ENCODE peak calls at places on chromosome 10, in four cellular contexts. One of them, this sample, is unnamed.

GRCh38 chr10:102868976-102869289 is 337 bp upstream of the AS3MT start:
- ATAC-seq in GM12878: no peak
- ATAC-seq in A549: peak; percentile 7
- ATAC-seq in HepG2: peak; percentile 6
- ATAC-seq in this sample: no peak

GRCh38 chr10:89115876-89116627 is 91.1 kb downstream of the CH25H start:
- ATAC-seq in A549: peak; percentile 43
- ATAC-seq in GM12878: no peak
- ATAC-seq in HepG2: no peak
- ATAC-seq in this sample: peak; percentile 34

GRCh38 chr10:79239275-79239779 is 107.9 kb upstream of the PPIF start:
- ATAC-seq in GM12878: no peak
- ATAC-seq in A549: peak; percentile 22
- ATAC-seq in HepG2: no peak
- ATAC-seq in this sample: peak; percentile 13

GRCh38 chr10:110967009-110967630 is 47.7 kb downstream of the SHOC2 start:
- ATAC-seq in HepG2: no peak
- ATAC-seq in A549: no peak
- ATAC-seq in GM12878: peak; percentile 75
- ATAC-seq in this sample: no peak

GRCh38 chr10:59181668-59182067 is 5.2 kb downstream of the PHYHIPL start:
- ATAC-seq in GM12878: peak; percentile 90
- ATAC-seq in A549: peak; percentile 94
- ATAC-seq in HepG2: peak; percentile 64
- ATAC-seq in this sample: no peak

GRCh38 chr10:59873924-59874323 is 32.4 kb downstream of the CCDC6 start:
- ATAC-seq in GM12878: peak; percentile 82
- ATAC-seq in HepG2: no peak
- ATAC-seq in A549: no peak
- ATAC-seq in this sample: no peak

GRCh38 chr10:129958686-129959543 is 5.2 kb downstream of the EBF3 start:
- ATAC-seq in A549: no peak
- ATAC-seq in HepG2: no peak
- ATAC-seq in GM12878: no peak
- ATAC-seq in this sample: no peak

GRCh38 chr10:3424102-3424803 is 251.7 kb upstream of the PITRM1 start:
- ATAC-seq in A549: no peak
- ATAC-seq in HepG2: no peak
- ATAC-seq in GM12878: no peak
- ATAC-seq in this sample: peak; percentile 51

GRCh38 chr10:5461914-5462840 is 37.2 kb downstream of the CALML5 start:
- ATAC-seq in GM12878: no peak
- ATAC-seq in A549: no peak
- ATAC-seq in HepG2: no peak
- ATAC-seq in this sample: no peak

GRCh38 chr10:35307297-35307696 is 29.0 kb upstream of the CCNY start:
- ATAC-seq in A549: no peak
- ATAC-seq in HepG2: no peak
- ATAC-seq in GM12878: no peak
- ATAC-seq in this sample: no peak

GRCh38 chr10:6713716-6714115 is 133.6 kb upstream of the PRKCQ start:
- ATAC-seq in GM12878: no peak
- ATAC-seq in A549: no peak
- ATAC-seq in HepG2: no peak
- ATAC-seq in this sample: no peak

GRCh38 chr10:78979938-78980337 is 88.8 kb upstream of the ZMIZ1 start:
- ATAC-seq in A549: no peak
- ATAC-seq in HepG2: no peak
- ATAC-seq in GM12878: no peak
- ATAC-seq in this sample: no peak

GRCh38 chr10:43892062-43892765 is 243.5 kb upstream of the ZNF32 start:
- ATAC-seq in GM12878: no peak
- ATAC-seq in HepG2: no peak
- ATAC-seq in A549: no peak
- ATAC-seq in this sample: no peak

GRCh38 chr10:71646592-71647292 is 72.8 kb downstream of the C10orf105 start:
- ATAC-seq in A549: no peak
- ATAC-seq in HepG2: no peak
- ATAC-seq in GM12878: no peak
- ATAC-seq in this sample: no peak

GRCh38 chr10:113227045-113227444 is 277.0 kb downstream of the TCF7L2 start:
- ATAC-seq in GM12878: no peak
- ATAC-seq in HepG2: no peak
- ATAC-seq in A549: no peak
- ATAC-seq in this sample: no peak

GRCh38 chr10:1036341-1036791 is 10.7 kb upstream of the IDI2 start:
- ATAC-seq in A549: peak; percentile 59
- ATAC-seq in HepG2: peak; percentile 55
- ATAC-seq in GM12878: peak; percentile 80
- ATAC-seq in this sample: no peak

GRCh38 chr10:82477776-82478175 is 602.8 kb downstream of the NRG3 start:
- ATAC-seq in A549: no peak
- ATAC-seq in HepG2: no peak
- ATAC-seq in GM12878: no peak
- ATAC-seq in this sample: no peak

GRCh38 chr10:33653584-33654367 is 319.3 kb upstream of the NRP1 start:
- ATAC-seq in A549: no peak
- ATAC-seq in HepG2: no peak
- ATAC-seq in GM12878: no peak
- ATAC-seq in this sample: no peak

GRCh38 chr10:25061711-25062455 is 45.5 kb downstream of the THNSL1 start:
- ATAC-seq in GM12878: no peak
- ATAC-seq in HepG2: no peak
- ATAC-seq in A549: peak; percentile 28
- ATAC-seq in this sample: no peak

GRCh38 chr10:114635101-114635500 is 23.0 kb downstream of the ABLIM1 start:
- ATAC-seq in GM12878: no peak
- ATAC-seq in HepG2: no peak
- ATAC-seq in A549: no peak
- ATAC-seq in this sample: no peak

GRCh38 chr10:4075443-4075842 is 290.4 kb upstream of the KLF6 start:
- ATAC-seq in A549: no peak
- ATAC-seq in GM12878: no peak
- ATAC-seq in HepG2: no peak
- ATAC-seq in this sample: no peak

DNA sequence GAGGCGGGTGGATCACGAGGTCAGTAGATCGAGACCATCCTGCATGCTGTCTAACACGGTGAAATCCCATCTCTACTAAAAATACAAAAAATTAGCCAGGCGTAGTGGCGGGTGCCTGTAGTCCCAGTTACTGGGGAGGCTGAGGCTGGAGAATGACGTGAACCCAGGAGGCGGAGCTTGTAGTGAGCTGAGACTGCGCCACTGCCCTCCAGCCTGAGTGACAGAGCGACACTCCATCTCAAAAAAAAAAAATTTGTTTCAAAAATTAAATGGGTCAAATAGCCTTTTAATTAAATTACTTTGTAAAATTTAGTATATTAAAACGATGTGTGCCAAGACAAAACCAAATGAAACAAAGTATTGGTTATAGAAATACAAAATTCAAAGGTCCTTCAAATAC is 6.8 kb upstream of the MRC1 start:
- ATAC-seq in GM12878: no peak
- ATAC-seq in A549: no peak
- ATAC-seq in HepG2: no peak
- ATAC-seq in this sample: no peak
- TF ChIP-seq CTCF in GM12878: no peak
- TF ChIP-seq CTCF in A549: no peak
- TF ChIP-seq CTCF in HepG2: no peak
- TF ChIP-seq CTCF in this sample: no peak

DNA sequence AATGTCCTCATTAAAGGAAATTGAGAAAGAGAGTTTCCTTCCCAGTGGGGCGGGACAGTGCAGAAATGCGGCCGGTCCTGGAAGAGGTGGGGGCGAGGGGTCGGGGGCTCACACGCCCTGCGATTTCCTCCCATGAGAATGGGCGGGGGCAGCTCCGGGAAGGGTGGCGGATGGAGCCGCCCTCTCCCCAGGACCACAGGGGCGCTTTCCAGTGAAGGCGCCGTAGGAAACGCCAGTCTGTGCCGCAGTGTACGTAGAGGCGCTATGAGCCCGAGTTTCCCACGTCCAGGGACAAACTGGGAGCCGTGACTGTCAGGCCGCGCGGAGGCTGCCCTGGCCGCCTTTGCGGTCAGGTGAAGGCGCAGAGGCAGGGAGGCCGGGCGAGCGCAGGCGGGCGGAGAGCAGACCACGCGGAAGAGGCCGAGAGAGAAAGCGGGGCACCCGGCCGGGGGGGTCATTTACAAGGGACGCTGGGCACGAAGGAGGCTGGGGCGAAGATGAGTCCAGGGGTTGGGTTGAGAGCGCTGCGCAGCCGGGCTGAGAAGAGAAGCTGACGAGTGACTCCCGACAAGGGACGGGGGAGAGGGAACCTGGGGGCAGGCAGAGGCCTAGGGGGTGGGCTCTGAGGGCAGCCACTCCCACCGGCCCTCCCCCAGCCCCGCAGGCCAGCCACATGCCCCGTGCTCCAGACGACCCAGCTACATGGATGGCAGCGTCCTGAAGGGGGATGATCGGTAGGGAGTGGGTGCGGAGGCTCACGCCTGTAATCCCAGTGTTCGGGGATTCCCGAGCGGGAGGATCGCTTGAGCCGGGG is 45.0 kb downstream of the ALOX5 start:
- ATAC-seq in HepG2: peak; percentile 89
- ATAC-seq in GM12878: peak; percentile 89
- ATAC-seq in A549: peak; percentile 77
- ATAC-seq in this sample: peak; percentile 75
- TF ChIP-seq EP300 in HepG2: no peak
- TF ChIP-seq EP300 in GM12878: no peak
- TF ChIP-seq EP300 in A549: no peak
- TF ChIP-seq EP300 in this sample: no peak

DNA sequence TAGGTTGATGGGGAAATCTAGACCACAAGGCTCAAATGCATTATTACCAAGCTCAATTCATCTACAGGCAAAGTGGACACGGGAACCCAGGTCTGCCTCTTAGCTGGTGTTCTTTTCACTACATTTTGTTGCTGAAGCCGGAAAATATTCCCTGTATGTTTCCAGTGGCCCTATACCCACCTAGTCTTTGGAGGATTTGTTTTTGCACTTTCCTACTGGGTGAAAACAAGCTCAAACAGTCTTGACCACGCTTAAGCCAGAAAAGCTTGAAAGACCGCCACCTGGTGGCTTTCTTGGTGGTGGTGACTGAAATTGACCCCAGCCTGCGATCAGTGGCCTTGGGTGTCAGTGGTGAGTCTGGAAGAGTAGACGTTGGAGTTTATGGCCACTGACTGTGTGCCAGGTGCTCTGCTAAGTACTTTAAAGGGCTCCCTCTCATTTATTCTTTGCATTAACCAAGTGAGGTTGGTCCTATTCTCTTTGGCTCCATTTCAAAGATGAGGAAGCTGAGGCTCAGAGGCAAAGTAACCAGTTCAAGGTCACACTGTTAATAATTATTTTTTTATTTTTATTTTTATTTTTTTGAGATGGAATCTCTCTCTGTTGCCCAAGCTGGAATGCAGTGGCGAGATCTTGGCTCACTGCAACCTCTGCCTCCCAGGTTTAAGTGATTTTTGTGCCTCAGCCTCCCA is 11.1 kb upstream of the CRTAC1 start:
- ATAC-seq in GM12878: peak; percentile 91
- ATAC-seq in A549: peak; percentile 85
- ATAC-seq in HepG2: peak; percentile 81
- ATAC-seq in this sample: peak; percentile 55
- TF ChIP-seq CTCF in GM12878: peak; percentile 67
- TF ChIP-seq CTCF in A549: peak; percentile 80
- TF ChIP-seq CTCF in HepG2: peak; percentile 74
- TF ChIP-seq CTCF in this sample: peak; percentile 45

GRCh38 chr10:73908853-73909611 is 1.9 kb upstream of the PLAU start:
- ATAC-seq in A549: peak; percentile 51
- ATAC-seq in HepG2: no peak
- ATAC-seq in GM12878: peak; percentile 70
- ATAC-seq in this sample: no peak
- TF ChIP-seq EP300 in A549: peak; percentile 74
- TF ChIP-seq EP300 in HepG2: no peak
- TF ChIP-seq EP300 in GM12878: peak; percentile 21
- TF ChIP-seq EP300 in this sample: no peak

GRCh38 chr10:30821994-30822692 is 192.6 kb upstream of the LYZL2 start:
- ATAC-seq in A549: peak; percentile 27
- ATAC-seq in GM12878: no peak
- ATAC-seq in HepG2: no peak
- ATAC-seq in this sample: no peak
- TF ChIP-seq CTCF in A549: no peak
- TF ChIP-seq CTCF in GM12878: no peak
- TF ChIP-seq CTCF in HepG2: no peak
- TF ChIP-seq CTCF in this sample: no peak

GRCh38 chr10:127592586-127592985 is 43.5 kb downstream of the NPS start:
- ATAC-seq in A549: no peak
- ATAC-seq in HepG2: no peak
- ATAC-seq in GM12878: no peak
- ATAC-seq in this sample: no peak
- TF ChIP-seq EP300 in A549: no peak
- TF ChIP-seq EP300 in HepG2: no peak
- TF ChIP-seq EP300 in GM12878: no peak
- TF ChIP-seq EP300 in this sample: no peak